ENCODE peak calls at places on chromosomes 4 and X, in four cellular contexts. F is hypothalamus, Y is hepatic stellate cell, Q is ureter. P is an unnamed sample.

GRCh38 chrX:87517571-87518141 is at the start of gene KLHL4:
- DNase-seq in F (peak; percentile 12), Q (no peak), Y (no peak), P (no peak)

GRCh38 chr4:155952546-155952945 is 1.1 kb downstream of the CTSO start:
- DNase-seq in F (no peak), Q (no peak), Y (peak; percentile 19), P (no peak)

GRCh38 chrX:36978886-36979285 is 29.3 kb upstream of the FAM47C start:
- DNase-seq in F (no peak), Y (no peak), Q (no peak), P (no peak)

GRCh38 chr4:140049024-140049923 is 104.7 kb downstream of the MAML3 start:
- DNase-seq in Y (no peak), F (no peak), Q (peak; percentile 59), P (peak; percentile 44)

GRCh38 chrX:130848763-130849162 is 54.2 kb downstream of the ENOX2 start:
- DNase-seq in F (no peak), Q (no peak), Y (no peak), P (no peak)

GRCh38 chr4:128600996-128601857 is 208.3 kb upstream of the JADE1 start:
- DNase-seq in Q (peak; percentile 87), Y (peak; percentile 57), F (no peak), P (no peak)

GRCh38 chr4:185656467-185656890 is 121.2 kb upstream of the PDLIM3 start:
- DNase-seq in Q (no peak), Y (peak; percentile 19), F (no peak), P (peak; percentile 42)

GRCh38 chr4:141158219-141158618 is 24.9 kb upstream of the RNF150 start:
- DNase-seq in Y (peak; percentile 14), F (no peak), Q (no peak), P (no peak)

GRCh38 chrX:50996930-50997329 is 86.4 kb downstream of the BMP15 start:
- DNase-seq in F (no peak), Q (no peak), Y (no peak), P (no peak)

GRCh38 chr4:24704152-24704551 is 91.2 kb upstream of the SOD3 start:
- DNase-seq in Y (no peak), Q (no peak), F (no peak), P (no peak)

GRCh38 chr4:113978561-113979156 is 788 bp downstream of the ARSJ start:
- DNase-seq in Q (no peak), Y (no peak), F (no peak), P (no peak)

GRCh38 chr4:145041378-145041777 is 56.6 kb downstream of the ANAPC10 start:
- DNase-seq in Y (no peak), F (no peak), Q (no peak), P (no peak)

GRCh38 chr4:5888706-5889696 is 3.9 kb downstream of the CRMP1 start:
- DNase-seq in Y (no peak), Q (no peak), F (no peak), P (no peak)

GRCh38 chr4:16713271-16713670 is 185.2 kb downstream of the LDB2 start:
- DNase-seq in Q (no peak), F (no peak), Y (no peak), P (no peak)

GRCh38 chr4:88320780-88321373 is 36.5 kb upstream of the PPM1K start:
- DNase-seq in Y (peak; percentile 26), F (no peak), Q (peak; percentile 53), P (no peak)